ENCODE peak calls at places on chromosomes 11 and 22, in ten cellular contexts. One of them, this sample, is unnamed.

GRCh38 chr11:99911116-99911515 is 776.0 kb upstream of the ARHGAP42 start:
- DNase-seq in heart left ventricle: no peak
- DNase-seq in epithelial cell of esophagus: no peak
- DNase-seq in BJ: no peak
- DNase-seq in upper lobe of right lung: no peak
- DNase-seq in neural crest cell: no peak
- DNase-seq in fibroblast of pulmonary artery: no peak
- DNase-seq in cardiac fibroblast: no peak
- DNase-seq in brain microvascular endothelial cell: no peak
- DNase-seq in Caco-2: no peak
- DNase-seq in this sample: no peak

GRCh38 chr11:11179239-11179638 is 173.8 kb downstream of the CSNK2A3 start:
- DNase-seq in BJ: peak; percentile 26
- DNase-seq in epithelial cell of esophagus: peak; percentile 75
- DNase-seq in upper lobe of right lung: no peak
- DNase-seq in heart left ventricle: no peak
- DNase-seq in cardiac fibroblast: peak; percentile 56
- DNase-seq in Caco-2: no peak
- DNase-seq in fibroblast of pulmonary artery: peak; percentile 48
- DNase-seq in neural crest cell: no peak
- DNase-seq in brain microvascular endothelial cell: peak; percentile 85
- DNase-seq in this sample: no peak

GRCh38 chr22:38112361-38112760 is 1.9 kb upstream of the BAIAP2L2 start:
- DNase-seq in cardiac fibroblast: no peak
- DNase-seq in epithelial cell of esophagus: peak; percentile 45
- DNase-seq in heart left ventricle: no peak
- DNase-seq in Caco-2: no peak
- DNase-seq in BJ: no peak
- DNase-seq in neural crest cell: no peak
- DNase-seq in brain microvascular endothelial cell: no peak
- DNase-seq in upper lobe of right lung: no peak
- DNase-seq in fibroblast of pulmonary artery: no peak
- DNase-seq in this sample: no peak

GRCh38 chr11:126307706-126308105 is 3.8 kb downstream of the DCPS start:
- DNase-seq in neural crest cell: peak; percentile 59
- DNase-seq in BJ: no peak
- DNase-seq in fibroblast of pulmonary artery: peak; percentile 73
- DNase-seq in cardiac fibroblast: peak; percentile 59
- DNase-seq in brain microvascular endothelial cell: peak; percentile 40
- DNase-seq in epithelial cell of esophagus: peak; percentile 56
- DNase-seq in heart left ventricle: no peak
- DNase-seq in upper lobe of right lung: no peak
- DNase-seq in Caco-2: peak; percentile 61
- DNase-seq in this sample: no peak

GRCh38 chr22:50269573-50270301 is 443 bp downstream of the MAPK11 start:
- DNase-seq in fibroblast of pulmonary artery: peak; percentile 45
- DNase-seq in epithelial cell of esophagus: peak; percentile 46
- DNase-seq in neural crest cell: no peak
- DNase-seq in upper lobe of right lung: no peak
- DNase-seq in Caco-2: no peak
- DNase-seq in BJ: no peak
- DNase-seq in heart left ventricle: no peak
- DNase-seq in cardiac fibroblast: peak; percentile 32
- DNase-seq in brain microvascular endothelial cell: no peak
- DNase-seq in this sample: no peak

GRCh38 chr11:71365626-71366025 is 82.6 kb downstream of the DHCR7 start:
- DNase-seq in fibroblast of pulmonary artery: no peak
- DNase-seq in epithelial cell of esophagus: no peak
- DNase-seq in BJ: no peak
- DNase-seq in neural crest cell: no peak
- DNase-seq in Caco-2: no peak
- DNase-seq in cardiac fibroblast: no peak
- DNase-seq in upper lobe of right lung: no peak
- DNase-seq in brain microvascular endothelial cell: no peak
- DNase-seq in heart left ventricle: no peak
- DNase-seq in this sample: no peak

GRCh38 chr22:17944205-17944725 is 80.1 kb downstream of the MICAL3 start:
- DNase-seq in heart left ventricle: no peak
- DNase-seq in Caco-2: no peak
- DNase-seq in upper lobe of right lung: no peak
- DNase-seq in neural crest cell: no peak
- DNase-seq in epithelial cell of esophagus: no peak
- DNase-seq in brain microvascular endothelial cell: no peak
- DNase-seq in fibroblast of pulmonary artery: no peak
- DNase-seq in cardiac fibroblast: no peak
- DNase-seq in BJ: no peak
- DNase-seq in this sample: no peak

GRCh38 chr11:120089036-120090001 is 48.6 kb downstream of the TRIM29 start:
- DNase-seq in fibroblast of pulmonary artery: no peak
- DNase-seq in heart left ventricle: peak; percentile 63
- DNase-seq in epithelial cell of esophagus: no peak
- DNase-seq in upper lobe of right lung: peak; percentile 17
- DNase-seq in BJ: no peak
- DNase-seq in Caco-2: no peak
- DNase-seq in brain microvascular endothelial cell: no peak
- DNase-seq in cardiac fibroblast: no peak
- DNase-seq in neural crest cell: no peak
- DNase-seq in this sample: no peak

GRCh38 chr11:132742929-132743328 is 789.4 kb downstream of the OPCML start:
- DNase-seq in cardiac fibroblast: no peak
- DNase-seq in epithelial cell of esophagus: no peak
- DNase-seq in Caco-2: no peak
- DNase-seq in neural crest cell: no peak
- DNase-seq in heart left ventricle: no peak
- DNase-seq in brain microvascular endothelial cell: no peak
- DNase-seq in upper lobe of right lung: no peak
- DNase-seq in fibroblast of pulmonary artery: no peak
- DNase-seq in BJ: no peak
- DNase-seq in this sample: no peak

GRCh38 chr11:76293189-76293631 is 86.9 kb upstream of the WNT11 start:
- DNase-seq in upper lobe of right lung: no peak
- DNase-seq in cardiac fibroblast: no peak
- DNase-seq in BJ: no peak
- DNase-seq in Caco-2: no peak
- DNase-seq in fibroblast of pulmonary artery: no peak
- DNase-seq in neural crest cell: no peak
- DNase-seq in brain microvascular endothelial cell: no peak
- DNase-seq in heart left ventricle: no peak
- DNase-seq in epithelial cell of esophagus: no peak
- DNase-seq in this sample: no peak

GRCh38 chr11:3605279-3605662 is 36.5 kb downstream of the ART5 start:
- DNase-seq in cardiac fibroblast: no peak
- DNase-seq in epithelial cell of esophagus: no peak
- DNase-seq in heart left ventricle: no peak
- DNase-seq in upper lobe of right lung: no peak
- DNase-seq in fibroblast of pulmonary artery: no peak
- DNase-seq in neural crest cell: no peak
- DNase-seq in BJ: no peak
- DNase-seq in Caco-2: no peak
- DNase-seq in brain microvascular endothelial cell: no peak
- DNase-seq in this sample: no peak

GRCh38 chr22:35328472-35328885 is 28.8 kb downstream of the TOM1 start:
- DNase-seq in Caco-2: no peak
- DNase-seq in neural crest cell: no peak
- DNase-seq in BJ: no peak
- DNase-seq in brain microvascular endothelial cell: no peak
- DNase-seq in upper lobe of right lung: peak; percentile 83
- DNase-seq in heart left ventricle: no peak
- DNase-seq in epithelial cell of esophagus: no peak
- DNase-seq in fibroblast of pulmonary artery: no peak
- DNase-seq in cardiac fibroblast: no peak
- DNase-seq in this sample: no peak

GRCh38 chr22:23787910-23788309 is 1.1 kb downstream of the SMARCB1 start:
- DNase-seq in fibroblast of pulmonary artery: no peak
- DNase-seq in neural crest cell: no peak
- DNase-seq in BJ: no peak
- DNase-seq in cardiac fibroblast: no peak
- DNase-seq in upper lobe of right lung: no peak
- DNase-seq in brain microvascular endothelial cell: no peak
- DNase-seq in heart left ventricle: no peak
- DNase-seq in epithelial cell of esophagus: no peak
- DNase-seq in Caco-2: no peak
- DNase-seq in this sample: no peak

GRCh38 chr22:23787600-23787896 is 782 bp downstream of the SMARCB1 start:
- DNase-seq in brain microvascular endothelial cell: no peak
- DNase-seq in neural crest cell: no peak
- DNase-seq in upper lobe of right lung: no peak
- DNase-seq in BJ: no peak
- DNase-seq in Caco-2: no peak
- DNase-seq in cardiac fibroblast: no peak
- DNase-seq in epithelial cell of esophagus: no peak
- DNase-seq in heart left ventricle: no peak
- DNase-seq in fibroblast of pulmonary artery: no peak
- DNase-seq in this sample: no peak

GRCh38 chr22:23790819-23791736 is 4.3 kb downstream of the SMARCB1 start:
- DNase-seq in BJ: peak; percentile 86
- DNase-seq in heart left ventricle: peak; percentile 73
- DNase-seq in cardiac fibroblast: no peak
- DNase-seq in brain microvascular endothelial cell: no peak
- DNase-seq in Caco-2: no peak
- DNase-seq in fibroblast of pulmonary artery: peak; percentile 39
- DNase-seq in epithelial cell of esophagus: no peak
- DNase-seq in neural crest cell: no peak
- DNase-seq in upper lobe of right lung: no peak
- DNase-seq in this sample: peak; percentile 55

GRCh38 chr22:23789121-23789520 is 2.4 kb downstream of the SMARCB1 start:
- DNase-seq in fibroblast of pulmonary artery: no peak
- DNase-seq in heart left ventricle: no peak
- DNase-seq in cardiac fibroblast: no peak
- DNase-seq in epithelial cell of esophagus: no peak
- DNase-seq in upper lobe of right lung: no peak
- DNase-seq in Caco-2: no peak
- DNase-seq in brain microvascular endothelial cell: no peak
- DNase-seq in BJ: no peak
- DNase-seq in neural crest cell: no peak
- DNase-seq in this sample: peak; percentile 12

DNA sequence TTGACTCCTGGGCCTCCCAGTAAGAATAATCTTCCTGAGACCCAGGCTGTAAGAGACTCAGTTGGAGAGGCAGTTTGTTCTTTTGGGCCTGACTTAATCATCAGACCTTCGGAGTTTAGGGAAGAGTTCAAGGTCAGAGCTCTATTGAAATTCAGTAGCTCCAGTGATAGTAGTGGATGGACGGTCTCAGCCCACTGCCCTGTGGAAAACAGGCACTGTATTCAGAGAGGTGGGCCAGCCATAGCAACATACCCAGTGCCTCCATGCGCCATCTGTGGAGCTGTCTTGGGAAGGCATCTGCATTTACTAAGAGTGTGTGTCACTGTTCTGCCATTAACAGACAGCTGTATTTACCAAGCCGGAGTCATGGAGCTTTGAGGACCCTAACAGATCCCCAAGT is 2.9 kb downstream of the SMARCB1 start:
- DNase-seq in heart left ventricle: no peak
- DNase-seq in Caco-2: no peak
- DNase-seq in brain microvascular endothelial cell: no peak
- DNase-seq in neural crest cell: no peak
- DNase-seq in upper lobe of right lung: no peak
- DNase-seq in epithelial cell of esophagus: no peak
- DNase-seq in BJ: no peak
- DNase-seq in fibroblast of pulmonary artery: no peak
- DNase-seq in cardiac fibroblast: no peak
- DNase-seq in this sample: peak; percentile 34
- TF ChIP-seq CTCF in heart left ventricle: no peak
- TF ChIP-seq CTCF in Caco-2: no peak
- TF ChIP-seq CTCF in brain microvascular endothelial cell: peak; percentile 26
- TF ChIP-seq CTCF in neural crest cell: peak; percentile 14
- TF ChIP-seq CTCF in upper lobe of right lung: no peak
- TF ChIP-seq CTCF in epithelial cell of esophagus: no peak
- TF ChIP-seq CTCF in BJ: peak; percentile 24
- TF ChIP-seq CTCF in fibroblast of pulmonary artery: peak; percentile 1
- TF ChIP-seq CTCF in cardiac fibroblast: no peak
- TF ChIP-seq CTCF in this sample: peak; percentile 29

GRCh38 chr22:26669060-26669481 is 11.7 kb downstream of the MIAT start:
- DNase-seq in epithelial cell of esophagus: peak; percentile 51
- DNase-seq in brain microvascular endothelial cell: peak; percentile 40
- DNase-seq in cardiac fibroblast: peak; percentile 51
- DNase-seq in neural crest cell: peak; percentile 40
- DNase-seq in Caco-2: peak; percentile 59
- DNase-seq in BJ: no peak
- DNase-seq in fibroblast of pulmonary artery: peak; percentile 61
- DNase-seq in heart left ventricle: no peak
- DNase-seq in upper lobe of right lung: no peak
- DNase-seq in this sample: no peak
- TF ChIP-seq CTCF in epithelial cell of esophagus: peak; percentile 60
- TF ChIP-seq CTCF in brain microvascular endothelial cell: peak; percentile 79
- TF ChIP-seq CTCF in cardiac fibroblast: peak; percentile 52
- TF ChIP-seq CTCF in neural crest cell: peak; percentile 49
- TF ChIP-seq CTCF in Caco-2: no peak
- TF ChIP-seq CTCF in BJ: peak; percentile 66
- TF ChIP-seq CTCF in fibroblast of pulmonary artery: peak; percentile 47
- TF ChIP-seq CTCF in heart left ventricle: no peak
- TF ChIP-seq CTCF in upper lobe of right lung: peak; percentile 37
- TF ChIP-seq CTCF in this sample: peak; percentile 66

GRCh38 chr11:134691985-134692384 is 279.9 kb upstream of the B3GAT1 start:
- DNase-seq in Caco-2: no peak
- DNase-seq in BJ: no peak
- DNase-seq in epithelial cell of esophagus: no peak
- DNase-seq in neural crest cell: no peak
- DNase-seq in cardiac fibroblast: no peak
- DNase-seq in brain microvascular endothelial cell: peak; percentile 3
- DNase-seq in upper lobe of right lung: no peak
- DNase-seq in fibroblast of pulmonary artery: peak; percentile 13
- DNase-seq in heart left ventricle: no peak
- DNase-seq in this sample: no peak
- TF ChIP-seq CTCF in Caco-2: no peak
- TF ChIP-seq CTCF in BJ: no peak
- TF ChIP-seq CTCF in epithelial cell of esophagus: no peak
- TF ChIP-seq CTCF in neural crest cell: no peak
- TF ChIP-seq CTCF in cardiac fibroblast: no peak
- TF ChIP-seq CTCF in brain microvascular endothelial cell: no peak
- TF ChIP-seq CTCF in upper lobe of right lung: no peak
- TF ChIP-seq CTCF in fibroblast of pulmonary artery: no peak
- TF ChIP-seq CTCF in heart left ventricle: no peak
- TF ChIP-seq CTCF in this sample: no peak

DNA sequence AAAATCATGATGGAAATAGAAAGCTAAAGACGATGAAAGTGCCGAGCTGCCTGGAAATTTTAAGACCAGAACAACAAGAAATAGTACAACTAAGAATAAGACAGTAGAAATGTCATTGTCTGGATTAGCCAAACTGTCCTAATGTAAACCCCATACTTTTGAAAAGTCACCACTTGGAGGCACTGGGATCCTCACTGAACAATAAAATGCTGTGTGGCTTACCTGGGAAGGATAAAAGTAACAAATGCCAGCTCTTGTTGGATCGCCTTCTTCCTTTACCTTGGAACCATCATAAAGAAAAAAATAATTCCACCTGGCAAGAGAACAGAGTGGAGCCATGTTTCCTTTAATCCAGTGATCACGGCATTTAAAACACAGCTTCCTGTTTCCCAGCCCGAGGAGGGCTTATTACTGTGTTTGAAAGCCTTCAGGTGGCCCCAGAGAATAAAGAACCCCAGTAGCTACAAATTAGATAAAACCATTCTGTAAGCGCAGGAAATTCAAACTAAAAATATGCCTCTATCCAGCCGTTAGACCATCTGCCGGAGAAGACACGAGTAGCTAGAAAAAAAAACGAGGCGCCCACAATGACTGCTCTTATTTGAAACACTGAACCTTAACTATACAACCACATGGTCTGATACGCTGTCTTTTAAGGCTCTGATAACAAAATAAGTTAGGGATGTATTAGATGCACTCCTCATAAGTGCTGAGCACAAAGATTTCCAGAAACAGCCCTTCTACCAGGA is 4.4 kb downstream of the HPS4 start:
- DNase-seq in BJ: no peak
- DNase-seq in upper lobe of right lung: no peak
- DNase-seq in heart left ventricle: no peak
- DNase-seq in epithelial cell of esophagus: no peak
- DNase-seq in cardiac fibroblast: no peak
- DNase-seq in brain microvascular endothelial cell: no peak
- DNase-seq in Caco-2: no peak
- DNase-seq in fibroblast of pulmonary artery: no peak
- DNase-seq in neural crest cell: no peak
- DNase-seq in this sample: no peak
- TF ChIP-seq CTCF in BJ: no peak
- TF ChIP-seq CTCF in upper lobe of right lung: no peak
- TF ChIP-seq CTCF in heart left ventricle: no peak
- TF ChIP-seq CTCF in epithelial cell of esophagus: peak; percentile 18
- TF ChIP-seq CTCF in cardiac fibroblast: no peak
- TF ChIP-seq CTCF in brain microvascular endothelial cell: no peak
- TF ChIP-seq CTCF in Caco-2: no peak
- TF ChIP-seq CTCF in fibroblast of pulmonary artery: no peak
- TF ChIP-seq CTCF in neural crest cell: no peak
- TF ChIP-seq CTCF in this sample: no peak